ENCODE peak calls at places on chromosomes 2 and 18, in eight cellular contexts. H, C, P, V, D, W, I and Y are unnamed samples.
A peak's percentile ranks its signal among the peaks of the same experiment; 100 is the strongest.

GRCh38 chr2:85166021-85166420 is 32.8 kb downstream of the TCF7L1 start:
- DNase-seq in H (no peak), C (no peak), P (no peak), V (no peak), D (no peak), W (no peak), I (no peak), Y (no peak)

GRCh38 chr2:241808051-241808450 is 942 bp upstream of the NEU4 start:
- DNase-seq in H (no peak), C (peak; percentile 18), P (no peak), V (no peak), D (no peak), W (peak; percentile 71), I (no peak), Y (no peak)

GRCh38 chr2:19336781-19337180 is 21.6 kb downstream of the OSR1 start:
- DNase-seq in H (no peak), C (peak; percentile 74), P (no peak), V (peak; percentile 30), D (no peak), W (no peak), I (no peak), Y (no peak)

GRCh38 chr2:177264209-177264538 is 353 bp downstream of the NFE2L2 start:
- DNase-seq in H (no peak), C (no peak), P (no peak), V (no peak), D (peak; percentile 62), W (peak; percentile 52), I (no peak), Y (no peak)

GRCh38 chr2:113848758-113849460 is 41.0 kb upstream of the ACTR3 start:
- DNase-seq in H (peak; percentile 13), C (no peak), P (no peak), V (no peak), D (no peak), W (no peak), I (no peak), Y (peak; percentile 93)

GRCh38 chr2:58106896-58107295 is 60.3 kb downstream of the VRK2 start:
- DNase-seq in H (no peak), C (no peak), P (no peak), V (no peak), D (no peak), W (no peak), I (no peak), Y (no peak)

GRCh38 chr2:239747771-239748170 is 277.4 kb downstream of the NDUFA10 start:
- DNase-seq in H (no peak), C (no peak), P (no peak), V (no peak), D (no peak), W (no peak), I (no peak), Y (no peak)

GRCh38 chr18:12462242-12462641 is 54.5 kb downstream of the PRELID3A start:
- DNase-seq in H (no peak), C (no peak), P (no peak), V (no peak), D (no peak), W (no peak), I (no peak), Y (no peak)

GRCh38 chr2:189411860-189412259 is 29.4 kb upstream of the WDR75 start:
- DNase-seq in H (no peak), C (no peak), P (no peak), V (no peak), D (no peak), W (no peak), I (no peak), Y (peak; percentile 6)

GRCh38 chr2:190415251-190415650 is 7.1 kb downstream of the MFSD6 start:
- DNase-seq in H (no peak), C (no peak), P (no peak), V (no peak), D (no peak), W (no peak), I (no peak), Y (no peak)
- H3K27ac ChIP-seq in H (no peak overlapping the region), C (peak overlapping the region; percentile 0), P (peak overlapping the region; percentile 34), V (no peak overlapping the region), D (no peak overlapping the region), W (no peak overlapping the region), I (no peak overlapping the region), Y (no peak overlapping the region)

GRCh38 chr2:74576151-74576755 is 21.7 kb downstream of the DOK1 start:
- DNase-seq in H (no peak), C (no peak), P (no peak), V (no peak), D (no peak), W (no peak), I (no peak), Y (no peak)
- H3K27ac ChIP-seq in H (no peak overlapping the region), C (peak overlapping the region; percentile 60), P (no peak overlapping the region), V (peak overlapping the region; percentile 52), D (no peak overlapping the region), W (no peak overlapping the region), I (no peak overlapping the region), Y (no peak overlapping the region)

GRCh38 chr2:95158891-95159619 is 593 bp downstream of the ZNF514 start:
- DNase-seq in H (no peak), C (peak; percentile 61), P (no peak), V (peak; percentile 53), D (peak; percentile 30), W (peak; percentile 48), I (peak; percentile 51), Y (peak; percentile 26)
- H3K27ac ChIP-seq in H (peak overlapping the region; percentile 55), C (peak overlapping the region; percentile 79), P (peak overlapping the region; percentile 33), V (peak overlapping the region; percentile 85), D (no peak overlapping the region), W (peak overlapping the region; percentile 67), I (peak overlapping the region; percentile 5), Y (peak overlapping the region; percentile 78)

DNA sequence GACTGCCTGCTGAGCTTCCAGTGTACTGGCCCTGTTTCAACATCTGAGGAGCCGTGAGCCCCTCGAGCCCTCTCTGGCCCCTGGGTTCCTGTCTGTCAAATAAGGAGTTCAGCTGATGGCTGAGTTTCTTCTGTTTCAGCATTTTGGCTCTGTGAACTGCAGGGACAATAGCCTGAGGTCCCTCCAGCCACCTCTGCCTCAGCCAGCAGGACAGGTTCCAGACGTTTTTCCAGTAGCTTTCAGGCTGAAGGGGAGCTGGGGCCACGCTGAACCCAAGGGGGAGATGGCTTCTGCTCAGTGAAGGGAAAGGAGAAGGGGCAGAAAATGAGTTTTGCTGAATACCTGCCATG is 5.4 kb downstream of the SLC35F6 start:
- DNase-seq in H (no peak), C (no peak), P (no peak), V (no peak), D (no peak), W (no peak), I (no peak), Y (no peak)
- H3K27ac ChIP-seq in H (peak overlapping the region; percentile 79), C (peak overlapping the region; percentile 86), P (no peak overlapping the region), V (peak overlapping the region; percentile 24), D (peak overlapping the region; percentile 59), W (peak overlapping the region; percentile 83), I (no peak overlapping the region), Y (peak overlapping the region; percentile 97)

GRCh38 chr18:4096501-4096900 is 358.6 kb downstream of the DLGAP1 start:
- DNase-seq in H (no peak), C (no peak), P (no peak), V (no peak), D (no peak), W (no peak), I (no peak), Y (peak; percentile 57)
- H3K27ac ChIP-seq in H (no peak overlapping the region), C (no peak overlapping the region), P (no peak overlapping the region), V (no peak overlapping the region), D (no peak overlapping the region), W (no peak overlapping the region), I (no peak overlapping the region), Y (peak overlapping the region; percentile 77)